ENCODE peak calls at places on chromosomes 11 and 22, in four cellular contexts. B, I, L and Z are unnamed samples.

GRCh38 chr11:78318733-78319132 is 98.9 kb downstream of the GAB2 start:
- DNase-seq in L (no peak), I (no peak), B (no peak), Z (no peak)

GRCh38 chr11:121367434-121367833 is 74.9 kb downstream of the SC5D start:
- DNase-seq in L (no peak), B (no peak), I (peak; percentile 56), Z (peak; percentile 61)

GRCh38 chr11:77126861-77127673 is 979 bp upstream of the MYO7A start:
- DNase-seq in B (peak; percentile 73), L (no peak), I (peak; percentile 33), Z (peak; percentile 54)

GRCh38 chr22:17726561-17727243 is 47.6 kb downstream of the BID start:
- DNase-seq in B (no peak), I (peak; percentile 34), L (no peak), Z (no peak)

GRCh38 chr11:27535103-27535502 is 28.5 kb upstream of the LIN7C start:
- DNase-seq in I (no peak), B (no peak), L (no peak), Z (no peak)

GRCh38 chr11:20207781-20208621 is 47.7 kb upstream of the DBX1 start:
- DNase-seq in L (no peak), I (no peak), B (peak; percentile 54), Z (no peak)

GRCh38 chr22:20577045-20577444 is 69.6 kb downstream of the MED15 start:
- DNase-seq in L (no peak), I (no peak), B (no peak), Z (no peak)

GRCh38 chr11:2579315-2580060 is 120.3 kb downstream of the KCNQ1OT1 start:
- DNase-seq in L (no peak), B (peak; percentile 11), I (no peak), Z (no peak)

GRCh38 chr22:24805790-24806662 is at the start of gene SGSM1:
- DNase-seq in L (peak; percentile 12), I (peak; percentile 27), B (peak; percentile 88), Z (peak; percentile 76)

GRCh38 chr22:42856179-42856864 is 751 bp downstream of the ARFGAP3 start:
- DNase-seq in L (peak; percentile 8), I (no peak), B (peak; percentile 44), Z (peak; percentile 64)

GRCh38 chr22:44392446-44392921 is 79.7 kb upstream of the SHISAL1 start:
- DNase-seq in L (peak; percentile 84), B (peak; percentile 7), I (no peak), Z (no peak)

GRCh38 chr11:46331653-46331984 is 15.6 kb upstream of the DGKZ start:
- DNase-seq in B (no peak), L (no peak), I (no peak), Z (no peak)

GRCh38 chr22:38112361-38112760 is 1.9 kb upstream of the BAIAP2L2 start:
- DNase-seq in L (no peak), I (no peak), B (no peak), Z (peak; percentile 70)

GRCh38 chr11:117218133-117218915 is 13.5 kb downstream of the PCSK7 start:
- DNase-seq in I (no peak), L (no peak), B (no peak), Z (no peak)

GRCh38 chr11:11985954-11986949 is 22.2 kb downstream of the DKK3 start:
- DNase-seq in I (no peak), B (no peak), L (no peak), Z (no peak)

GRCh38 chr11:32821917-32822560 is 7.7 kb upstream of the PRRG4 start:
- DNase-seq in B (no peak), L (no peak), I (no peak), Z (no peak)

GRCh38 chr11:117843666-117844484 is 19.3 kb upstream of the FXYD2 start:
- DNase-seq in I (peak; percentile 71), L (peak; percentile 57), B (peak; percentile 84), Z (peak; percentile 59)

GRCh38 chr11:27373856-27374602 is 11.0 kb upstream of the CCDC34 start:
- DNase-seq in L (no peak), I (no peak), B (no peak), Z (peak; percentile 61)

GRCh38 chr22:19143967-19144400 is 467 bp downstream of the ESS2 start:
- DNase-seq in L (peak; percentile 11), B (no peak), I (no peak), Z (no peak)

GRCh38 chr11:17267576-17267975 is 9.0 kb upstream of the NUCB2 start:
- DNase-seq in L (peak; percentile 99), B (no peak), I (peak; percentile 58), Z (no peak)

GRCh38 chr11:44928807-44929206 is 21.9 kb downstream of the TP53I11 start:
- DNase-seq in L (no peak), B (peak; percentile 46), I (no peak), Z (no peak)

GRCh38 chr22:47298017-47298820 is 535.8 kb downstream of the TBC1D22A start:
- DNase-seq in B (no peak), L (no peak), I (no peak), Z (no peak)

GRCh38 chr22:49948958-49949913 is 11.3 kb upstream of the PIM3 start:
- DNase-seq in B (no peak), I (no peak), L (no peak), Z (peak; percentile 96)

GRCh38 chr11:27618591-27618990 is 81.7 kb downstream of the BDNF start:
- DNase-seq in B (no peak), I (no peak), L (no peak), Z (no peak)

GRCh38 chr11:27471067-27471587 is 1.5 kb downstream of the LGR4 start:
- DNase-seq in I (no peak), B (no peak), L (no peak), Z (peak; percentile 51)

GRCh38 chr22:40509401-40510134 is 127.0 kb downstream of the MRTFA start:
- DNase-seq in I (peak; percentile 92), L (peak; percentile 79), B (no peak), Z (peak; percentile 47)

GRCh38 chr11:17699157-17700114 is 19.9 kb upstream of the MYOD1 start:
- DNase-seq in I (no peak), L (peak; percentile 16), B (no peak), Z (no peak)

GRCh38 chr11:68150029-68150428 is 28.8 kb upstream of the CHKA start:
- DNase-seq in B (no peak), L (peak; percentile 61), I (peak; percentile 43), Z (peak; percentile 74)

GRCh38 chr11:94125408-94126120 is 3.1 kb upstream of the PANX1 start:
- DNase-seq in L (no peak), B (no peak), I (no peak), Z (no peak)

GRCh38 chr11:133021503-133021902 is 510.8 kb downstream of the OPCML start:
- DNase-seq in I (no peak), B (no peak), L (no peak), Z (no peak)

GRCh38 chr22:20571531-20572007 is 64.2 kb downstream of the MED15 start:
- DNase-seq in I (no peak), L (no peak), B (peak; percentile 72), Z (peak; percentile 29)

GRCh38 chr11:60235318-60235717 is 7.6 kb downstream of the MS4A4E start:
- DNase-seq in B (no peak), I (no peak), L (no peak), Z (no peak)

GRCh38 chr22:48799227-48799970 is 1028.3 kb downstream of the BRD1 start:
- DNase-seq in I (no peak), L (no peak), B (no peak), Z (no peak)

GRCh38 chr22:43796567-43796966 is 15.5 kb downstream of the EFCAB6 start:
- DNase-seq in B (no peak), L (peak; percentile 35), I (peak; percentile 29), Z (peak; percentile 20)

GRCh38 chr11:15159085-15159484 is 44.4 kb downstream of the INSC start:
- DNase-seq in B (no peak), L (peak; percentile 56), I (peak; percentile 42), Z (peak; percentile 6)

GRCh38 chr11:2589538-2589934 is 110.3 kb downstream of the KCNQ1OT1 start:
- DNase-seq in L (no peak), B (no peak), I (no peak), Z (no peak)

GRCh38 chr11:36500315-36500721 is 9.8 kb downstream of the TRAF6 start:
- DNase-seq in I (peak; percentile 92), B (no peak), L (peak; percentile 93), Z (peak; percentile 91)

GRCh38 chr11:17573526-17573925 is 26.5 kb downstream of the OTOG start:
- DNase-seq in L (no peak), B (peak; percentile 3), I (no peak), Z (no peak)

GRCh38 chr11:18834754-18835466 is 43.3 kb upstream of the PTPN5 start:
- DNase-seq in L (no peak), I (no peak), B (no peak), Z (no peak)